ENCODE peak calls at places on chromosome 5, in ten cellular contexts. W, A, R, G, F, I, E, H, K and V are unnamed samples.

GRCh38 chr5:1723476-1723875 is 76.2 kb downstream of the MRPL36 start:
- DNase-seq in W (no peak), A (no peak), R (no peak), G (no peak), F (no peak), I (no peak), E (peak; percentile 2), H (no peak), K (no peak), V (peak; percentile 1)

GRCh38 chr5:141809697-141810096 is 68.5 kb downstream of the PCDH1 start:
- DNase-seq in W (no peak), A (no peak), R (no peak), G (no peak), F (no peak), I (no peak), E (no peak), H (no peak), K (no peak), V (no peak)

GRCh38 chr5:36355513-36355912 is 53.8 kb upstream of the RANBP3L start:
- DNase-seq in W (no peak), A (no peak), R (no peak), G (no peak), F (no peak), I (no peak), E (no peak), H (no peak), K (no peak), V (no peak)

GRCh38 chr5:56327810-56328209 is 94.7 kb upstream of the ANKRD55 start:
- DNase-seq in W (peak; percentile 32), A (peak; percentile 31), R (no peak), G (no peak), F (no peak), I (no peak), E (no peak), H (no peak), K (no peak), V (no peak)

GRCh38 chr5:127696688-127697087 is 6.5 kb upstream of the CCDC192 start:
- DNase-seq in W (no peak), A (no peak), R (no peak), G (no peak), F (no peak), I (peak; percentile 3), E (no peak), H (no peak), K (no peak), V (no peak)

GRCh38 chr5:1347571-1347970 is 2.7 kb upstream of the CLPTM1L start:
- DNase-seq in W (no peak), A (no peak), R (no peak), G (no peak), F (no peak), I (no peak), E (no peak), H (no peak), K (no peak), V (peak; percentile 21)

GRCh38 chr5:179242676-179243075 is 102.6 kb downstream of the ADAMTS2 start:
- DNase-seq in W (no peak), A (no peak), R (no peak), G (no peak), F (no peak), I (no peak), E (no peak), H (no peak), K (no peak), V (no peak)

GRCh38 chr5:126811515-126812198 is 34.7 kb downstream of the LMNB1 start:
- DNase-seq in W (no peak), A (peak; percentile 37), R (no peak), G (peak; percentile 8), F (no peak), I (no peak), E (no peak), H (no peak), K (no peak), V (no peak)

GRCh38 chr5:141779642-141780041 is 97.6 kb upstream of the ARAP3 start:
- DNase-seq in W (no peak), A (no peak), R (no peak), G (peak; percentile 15), F (peak; percentile 78), I (no peak), E (peak; percentile 34), H (no peak), K (no peak), V (no peak)

GRCh38 chr5:17360879-17361278 is 137.2 kb upstream of the TAF11L2 start:
- DNase-seq in W (no peak), A (no peak), R (no peak), G (no peak), F (no peak), I (no peak), E (no peak), H (no peak), K (no peak), V (no peak)

GRCh38 chr5:171997011-171997410 is 9.4 kb downstream of the FBXW11 start:
- DNase-seq in W (no peak), A (no peak), R (no peak), G (no peak), F (no peak), I (no peak), E (no peak), H (no peak), K (no peak), V (no peak)

GRCh38 chr5:178232124-178232919 is at the start of gene PHYKPL:
- DNase-seq in W (peak; percentile 84), A (peak; percentile 82), R (no peak), G (peak; percentile 27), F (peak; percentile 79), I (no peak), E (peak; percentile 78), H (peak; percentile 86), K (peak; percentile 69), V (peak; percentile 60)
- TF ChIP-seq CTCF in W (no peak), A (no peak), R (no peak), G (peak; percentile 14), F (no peak), I (no peak), E (no peak), H (no peak), K (no peak), V (no peak)

GRCh38 chr5:177370488-177371119 is 12.9 kb downstream of the RGS14 start:
- DNase-seq in W (peak; percentile 76), A (no peak), R (no peak), G (peak; percentile 55), F (peak; percentile 78), I (peak; percentile 72), E (peak; percentile 94), H (peak; percentile 85), K (peak; percentile 93), V (peak; percentile 88)
- TF ChIP-seq CTCF in W (peak; percentile 63), A (no peak), R (no peak), G (peak; percentile 53), F (peak; percentile 16), I (peak; percentile 60), E (peak; percentile 44), H (peak; percentile 67), K (peak; percentile 54), V (peak; percentile 38)

GRCh38 chr5:96254980-96255681 is 177.9 kb downstream of the PCSK1 start:
- DNase-seq in W (no peak), A (no peak), R (no peak), G (peak; percentile 87), F (peak; percentile 67), I (peak; percentile 89), E (no peak), H (no peak), K (no peak), V (no peak)

GRCh38 chr5:96258692-96259091 is 174.4 kb downstream of the PCSK1 start:
- DNase-seq in W (no peak), A (no peak), R (no peak), G (no peak), F (no peak), I (no peak), E (no peak), H (no peak), K (no peak), V (no peak)

GRCh38 chr5:96259211-96259772 is 173.8 kb downstream of the PCSK1 start:
- DNase-seq in W (no peak), A (peak; percentile 8), R (no peak), G (no peak), F (no peak), I (no peak), E (no peak), H (no peak), K (no peak), V (no peak)

GRCh38 chr5:96257904-96258303 is 175.1 kb downstream of the PCSK1 start:
- DNase-seq in W (no peak), A (no peak), R (no peak), G (peak; percentile 29), F (no peak), I (peak; percentile 64), E (no peak), H (no peak), K (no peak), V (no peak)

DNA sequence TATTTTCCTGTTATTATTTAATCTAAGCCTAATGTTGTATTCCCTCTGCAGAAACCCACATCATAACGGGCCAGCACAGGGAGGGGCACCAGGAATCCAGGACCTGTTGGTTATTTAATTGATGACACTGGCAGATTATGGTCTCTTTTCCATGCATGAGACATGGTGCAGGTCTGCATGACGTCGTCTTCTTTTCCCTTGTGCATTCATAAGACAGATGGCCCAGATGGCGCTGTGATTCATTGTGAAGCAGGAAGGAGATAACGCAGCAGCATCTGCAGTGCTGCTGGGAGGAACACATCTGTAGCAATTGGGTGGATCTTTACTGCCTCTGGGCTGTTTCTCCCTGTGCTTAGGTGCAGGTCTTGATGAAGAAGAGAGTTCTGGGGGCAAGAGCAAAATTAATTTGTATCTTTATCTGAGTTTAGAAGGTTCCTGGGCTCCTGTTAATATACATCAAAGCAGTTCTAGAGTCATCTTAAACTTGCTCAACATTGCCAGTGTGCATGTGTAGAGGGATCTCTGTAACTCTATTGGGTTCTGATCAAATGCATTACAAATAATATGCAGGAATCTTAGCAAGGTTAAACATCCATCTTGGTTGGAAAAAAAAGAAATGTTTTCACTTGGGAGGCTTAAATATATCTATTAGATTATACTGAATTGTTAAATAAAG is 176.1 kb downstream of the PCSK1 start:
- DNase-seq in W (no peak), A (peak; percentile 70), R (no peak), G (no peak), F (no peak), I (peak; percentile 78), E (peak; percentile 12), H (peak; percentile 63), K (no peak), V (no peak)
- TF ChIP-seq CTCF in W (peak; percentile 46), A (peak; percentile 21), R (no peak), G (no peak), F (no peak), I (peak; percentile 18), E (no peak), H (peak; percentile 11), K (no peak), V (no peak)

DNA sequence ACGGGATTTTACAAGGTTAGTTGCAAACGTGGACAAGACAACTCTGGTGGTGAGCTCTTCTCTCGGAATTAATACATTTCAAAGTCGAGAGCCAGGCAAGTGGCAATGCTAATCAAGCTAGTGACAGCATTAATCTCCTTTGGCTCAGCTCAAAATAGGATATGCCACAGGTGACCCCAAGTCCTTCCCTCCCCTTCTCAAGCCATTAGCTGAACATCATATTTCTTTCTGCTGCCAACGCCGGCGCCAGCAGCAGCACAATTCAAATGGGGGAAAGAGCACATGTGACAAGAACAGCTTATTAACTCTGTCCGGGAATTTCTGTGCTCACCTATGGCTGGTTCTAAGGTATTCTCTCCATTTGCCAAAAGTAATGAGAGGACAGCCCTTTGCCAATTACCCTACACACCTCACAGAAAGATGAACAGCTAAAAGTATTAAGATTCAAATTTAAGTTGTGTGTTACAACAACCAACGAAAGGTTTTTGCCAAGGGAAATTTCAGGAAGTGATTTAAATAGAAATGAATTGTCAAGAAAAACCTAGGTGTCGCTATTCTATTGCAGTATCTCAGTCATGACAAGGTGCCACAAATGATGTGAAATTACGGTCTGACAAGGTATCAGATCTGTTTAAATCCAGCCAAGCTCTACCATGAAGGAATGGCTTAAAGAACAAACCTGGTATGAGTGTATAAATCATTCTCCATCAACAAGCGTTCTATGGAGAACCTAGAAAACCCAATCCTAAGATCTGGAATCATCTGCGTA is 189.9 kb downstream of the ATPSCKMT start:
- DNase-seq in W (no peak), A (no peak), R (no peak), G (no peak), F (no peak), I (no peak), E (no peak), H (no peak), K (no peak), V (no peak)
- TF ChIP-seq CTCF in W (no peak), A (no peak), R (no peak), G (no peak), F (no peak), I (no peak), E (no peak), H (no peak), K (no peak), V (no peak)